ENCODE peak calls at places on chromosomes 5 and 9, in five cellular contexts. K, L, Q, A and I are unnamed samples.

GRCh38 chr9:112322701-112323377 is 10.6 kb downstream of the PTBP3 start:
- DNase-seq in Q (no peak), A (no peak), L (no peak), K (no peak), I (no peak)

GRCh38 chr5:131296213-131296672 is 32.4 kb downstream of the CDC42SE2 start:
- DNase-seq in K (no peak), A (no peak), Q (no peak), L (no peak), I (no peak)

GRCh38 chr5:7642029-7642428 is 208.9 kb downstream of the CFAP90 start:
- DNase-seq in L (no peak), K (no peak), Q (no peak), A (no peak), I (peak)

GRCh38 chr5:44538831-44539539 is 149.8 kb upstream of the FGF10 start:
- DNase-seq in A (no peak), L (no peak), K (no peak), Q (no peak), I (no peak)

GRCh38 chr5:92678576-92679105 is 902.4 kb downstream of the NR2F1-AS1 start:
- DNase-seq in K (no peak), L (no peak), A (no peak), Q (peak), I (no peak)

GRCh38 chr9:121286973-121287721 is 19.2 kb downstream of the GSN start:
- DNase-seq in K (peak), Q (peak), A (peak), L (peak), I (peak)

GRCh38 chr9:15856591-15856990 is 303.7 kb downstream of the CCDC171 start:
- DNase-seq in L (no peak), A (no peak), K (no peak), Q (peak), I (peak)

GRCh38 chr5:159826351-159827222 is 89.7 kb upstream of the ADRA1B start:
- DNase-seq in L (no peak), Q (peak), A (peak), K (no peak), I (peak)

GRCh38 chr5:83516962-83517750 is 45.6 kb downstream of the VCAN start:
- DNase-seq in K (no peak), L (no peak), Q (peak), A (no peak), I (peak)

GRCh38 chr9:120985759-120986353 is 59.3 kb upstream of the TRAF1 start:
- DNase-seq in K (no peak), A (peak), L (no peak), Q (peak), I (peak)

GRCh38 chr9:104780796-104781395 is 17.0 kb downstream of the NIPSNAP3B start:
- DNase-seq in A (no peak), L (no peak), Q (peak), K (no peak), I (peak)

GRCh38 chr9:70873506-70873905 is 247.9 kb downstream of the TRPM3 start:
- DNase-seq in A (no peak), Q (peak), L (no peak), K (no peak), I (no peak)

GRCh38 chr9:126522957-126523356 is 90.8 kb upstream of the LMX1B start:
- DNase-seq in Q (no peak), L (no peak), K (no peak), A (no peak), I (no peak)

GRCh38 chr5:142065273-142065672 is 43.3 kb upstream of the NDFIP1 start:
- DNase-seq in K (no peak), L (no peak), A (peak), Q (peak), I (peak)

GRCh38 chr9:127057970-127058644 is 64.3 kb downstream of the ANGPTL2 start:
- DNase-seq in A (no peak), Q (no peak), K (peak), L (no peak), I (no peak)

GRCh38 chr9:85892406-85892805 is 48.5 kb upstream of the NAA35 start:
- DNase-seq in L (no peak), K (no peak), Q (no peak), A (no peak), I (no peak)

GRCh38 chr5:168187599-168187998 is 103.8 kb upstream of the WWC1 start:
- DNase-seq in K (no peak), A (no peak), Q (no peak), L (no peak), I (no peak)

GRCh38 chr5:1719860-1720259 is 79.8 kb downstream of the MRPL36 start:
- DNase-seq in L (no peak), Q (no peak), K (no peak), A (no peak), I (no peak)

GRCh38 chr5:116536279-116537161 is 38.1 kb downstream of the SEMA6A start:
- DNase-seq in L (no peak), A (no peak), K (no peak), Q (peak), I (no peak)

GRCh38 chr5:157167219-157167621 is 1.2 kb upstream of the GARIN3 start:
- DNase-seq in A (peak), K (no peak), L (no peak), Q (no peak), I (peak)

GRCh38 chr9:89384783-89385182 is 66.5 kb downstream of the SECISBP2 start:
- DNase-seq in Q (no peak), K (no peak), A (no peak), L (no peak), I (no peak)

GRCh38 chr5:72141440-72142271 is 34.4 kb downstream of the MAP1B start:
- DNase-seq in Q (peak), A (peak), L (no peak), K (no peak), I (peak)

GRCh38 chr5:87308024-87308423 is 40.3 kb downstream of the RASA1 start:
- DNase-seq in A (no peak), K (no peak), L (no peak), Q (no peak), I (no peak)

GRCh38 chr5:116864157-116864837 is 289.7 kb upstream of the SEMA6A start:
- DNase-seq in K (no peak), L (no peak), A (peak), Q (no peak), I (peak)

GRCh38 chr9:84325347-84325982 is 15.1 kb downstream of the SLC28A3 start:
- DNase-seq in L (no peak), Q (no peak), K (no peak), A (no peak), I (no peak)

GRCh38 chr9:113737414-113738271 is 138.5 kb upstream of the ZNF618 start:
- DNase-seq in Q (peak), A (peak), L (no peak), K (no peak), I (peak)

GRCh38 chr9:127204771-127205470 is 59.7 kb upstream of the GARNL3 start:
- DNase-seq in L (no peak), K (no peak), A (peak), Q (peak), I (no peak)

GRCh38 chr5:14908195-14908594 is 36.6 kb upstream of the ANKH start:
- DNase-seq in Q (peak), L (no peak), A (no peak), K (no peak), I (no peak)

GRCh38 chr5:145104106-145104505 is 731.0 kb downstream of the PRELID2 start:
- DNase-seq in K (no peak), L (no peak), A (no peak), Q (no peak), I (no peak)

GRCh38 chr5:91126448-91126847 is 256.7 kb downstream of the ARRDC3 start:
- DNase-seq in Q (peak), A (peak), K (no peak), L (no peak), I (peak)

GRCh38 chr9:114512337-114512874 is 7.1 kb upstream of the WHRN start:
- DNase-seq in K (no peak), A (no peak), L (no peak), Q (no peak), I (no peak)

GRCh38 chr5:149464796-149465489 is 85.9 kb upstream of the IL17B start:
- DNase-seq in L (no peak), K (peak), Q (no peak), A (no peak), I (peak)

GRCh38 chr5:140633081-140633471 is at the start of gene CD14:
- DNase-seq in Q (peak), A (peak), K (peak), L (peak), I (peak)

GRCh38 chr9:121294866-121295661 is 27.1 kb downstream of the GSN start:
- DNase-seq in L (peak), A (no peak), Q (no peak), K (peak), I (no peak)

GRCh38 chr5:157390179-157390923 is 69.7 kb upstream of the NIPAL4 start:
- DNase-seq in L (no peak), Q (peak), A (peak), K (no peak), I (peak)

GRCh38 chr5:145499483-145499882 is 335.7 kb downstream of the PRELID2 start:
- DNase-seq in Q (peak), A (peak), K (no peak), L (no peak), I (no peak)

GRCh38 chr5:146126068-146126467 is 20.7 kb upstream of the PLAC8L1 start:
- DNase-seq in K (no peak), Q (no peak), A (no peak), L (no peak), I (no peak)

GRCh38 chr9:107712390-107712789 is 222.8 kb upstream of the KLF4 start:
- DNase-seq in A (peak), Q (peak), L (no peak), K (no peak), I (peak)

GRCh38 chr5:131959906-131960305 is 14.4 kb upstream of the MEIKIN start:
- DNase-seq in L (no peak), K (no peak), Q (no peak), A (no peak), I (no peak)

GRCh38 chr9:136086213-136086881 is 8.7 kb downstream of the NACC2 start:
- DNase-seq in L (no peak), Q (no peak), K (peak), A (no peak), I (no peak)

GRCh38 chr5:10393491-10393890 is 40.0 kb downstream of the MARCHF6 start:
- DNase-seq in L (no peak), Q (peak), A (no peak), K (no peak), I (no peak)
- H3K4me3 ChIP-seq in L (no peak), Q (no peak), A (no peak), K (no peak), I (no peak)

GRCh38 chr5:137605377-137605776 is 106.3 kb upstream of the SPOCK1 start:
- DNase-seq in L (no peak), Q (peak), K (no peak), A (no peak), I (peak)
- TF ChIP-seq CTCF in L (no peak), Q (peak), K (peak), A (peak), I (peak)

GRCh38 chr5:16504571-16504970 is 39.0 kb upstream of the ZNF622 start:
- DNase-seq in Q (no peak), K (no peak), L (no peak), A (no peak), I (no peak)
- H3K4me3 ChIP-seq in Q (no peak), K (peak), L (no peak), A (no peak), I (no peak)

GRCh38 chr5:31626604-31627234 is 12.2 kb upstream of the PDZD2 start:
- DNase-seq in Q (no peak), K (no peak), L (no peak), A (no peak), I (no peak)

GRCh38 chr5:31625394-31625793 is 13.5 kb upstream of the PDZD2 start:
- DNase-seq in A (no peak), Q (no peak), K (no peak), L (no peak), I (no peak)

GRCh38 chr5:31620071-31620470 is 18.9 kb upstream of the PDZD2 start:
- DNase-seq in K (no peak), Q (no peak), A (no peak), L (no peak), I (no peak)

GRCh38 chr5:31626156-31626555 is 12.8 kb upstream of the PDZD2 start:
- DNase-seq in A (no peak), L (no peak), Q (no peak), K (peak), I (no peak)

GRCh38 chr5:31623249-31623648 is 15.7 kb upstream of the PDZD2 start:
- DNase-seq in Q (no peak), L (no peak), A (no peak), K (no peak), I (no peak)
- TF ChIP-seq CTCF in Q (no peak), L (no peak), A (no peak), K (no peak), I (no peak)